ENCODE peak calls at places on chromosomes 2 and 18, in four cellular contexts. One of them, this sample, is unnamed.
A peak's percentile ranks its signal among the peaks of the same experiment; 100 is the strongest.

GRCh38 chr2:206144383-206144782 is 14.9 kb downstream of the NDUFS1 start:
- DNase-seq in IMR-90: no peak
- DNase-seq in A549: no peak
- DNase-seq in HepG2: no peak
- DNase-seq in this sample: no peak

GRCh38 chr2:45353879-45354278 is 257.2 kb downstream of the SRBD1 start:
- DNase-seq in HepG2: peak; percentile 51
- DNase-seq in IMR-90: peak; percentile 99
- DNase-seq in A549: no peak
- DNase-seq in this sample: no peak

GRCh38 chr18:50548160-50548559 is 11.7 kb upstream of the MAPK4 start:
- DNase-seq in IMR-90: no peak
- DNase-seq in A549: no peak
- DNase-seq in HepG2: no peak
- DNase-seq in this sample: no peak

GRCh38 chr2:100924520-100925451 is 77.3 kb upstream of the RPL31 start:
- DNase-seq in HepG2: no peak
- DNase-seq in A549: no peak
- DNase-seq in IMR-90: peak; percentile 85
- DNase-seq in this sample: peak; percentile 32

GRCh38 chr2:164068063-164068462 is 332.3 kb upstream of the FIGN start:
- DNase-seq in HepG2: no peak
- DNase-seq in A549: no peak
- DNase-seq in IMR-90: no peak
- DNase-seq in this sample: no peak

GRCh38 chr2:9637330-9637729 is 6.5 kb upstream of the YWHAQ start:
- DNase-seq in IMR-90: peak; percentile 74
- DNase-seq in HepG2: peak; percentile 62
- DNase-seq in A549: no peak
- DNase-seq in this sample: no peak

GRCh38 chr2:173030541-173031485 is 44.8 kb upstream of the MAP3K20 start:
- DNase-seq in A549: no peak
- DNase-seq in IMR-90: no peak
- DNase-seq in HepG2: no peak
- DNase-seq in this sample: no peak

GRCh38 chr2:64537991-64538390 is 13.9 kb downstream of the AFTPH start:
- DNase-seq in HepG2: no peak
- DNase-seq in A549: no peak
- DNase-seq in IMR-90: peak; percentile 44
- DNase-seq in this sample: no peak

GRCh38 chr18:59516356-59517155 is 157.5 kb upstream of the LMAN1 start:
- DNase-seq in HepG2: peak; percentile 94
- DNase-seq in IMR-90: peak; percentile 92
- DNase-seq in A549: peak; percentile 31
- DNase-seq in this sample: peak; percentile 39

GRCh38 chr2:620456-621302 is 56.5 kb downstream of the TMEM18 start:
- DNase-seq in A549: no peak
- DNase-seq in HepG2: no peak
- DNase-seq in IMR-90: no peak
- DNase-seq in this sample: no peak

GRCh38 chr2:55050133-55050994 is at the start of gene RTN4:
- DNase-seq in IMR-90: peak; percentile 100
- DNase-seq in A549: peak; percentile 97
- DNase-seq in HepG2: peak; percentile 99
- DNase-seq in this sample: peak; percentile 97

GRCh38 chr2:55049794-55050132 is 488 bp downstream of the RTN4 start:
- DNase-seq in A549: no peak
- DNase-seq in HepG2: no peak
- DNase-seq in IMR-90: no peak
- DNase-seq in this sample: no peak

GRCh38 chr2:55048925-55049793 is 1.1 kb downstream of the RTN4 start:
- DNase-seq in IMR-90: peak; percentile 69
- DNase-seq in HepG2: peak; percentile 75
- DNase-seq in A549: peak; percentile 80
- DNase-seq in this sample: peak; percentile 79

GRCh38 chr2:55047677-55048299 is 2.5 kb downstream of the RTN4 start:
- DNase-seq in HepG2: peak; percentile 71
- DNase-seq in A549: no peak
- DNase-seq in IMR-90: peak; percentile 39
- DNase-seq in this sample: no peak

DNA sequence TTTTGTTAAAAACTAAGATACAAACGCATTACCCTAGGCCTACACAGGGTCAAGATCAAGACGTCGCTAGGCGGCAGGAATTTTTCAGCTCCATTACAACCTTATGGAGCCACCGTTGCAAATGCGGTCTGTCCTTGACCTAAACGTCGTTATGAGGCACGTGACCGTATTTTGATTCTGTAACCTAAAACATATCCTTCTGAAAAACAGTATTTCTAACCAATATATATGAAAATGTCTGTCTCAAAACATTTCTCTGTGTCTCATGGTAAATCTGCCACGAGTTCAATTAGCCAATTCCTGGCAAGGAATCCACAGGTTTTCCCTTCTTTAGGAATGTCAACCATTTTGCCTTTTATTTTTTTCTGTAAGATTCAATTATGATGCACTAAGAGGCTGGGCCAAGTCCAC is 1.7 kb downstream of the RTN4 start:
- DNase-seq in HepG2: peak; percentile 58
- DNase-seq in A549: no peak
- DNase-seq in IMR-90: peak; percentile 45
- DNase-seq in this sample: peak; percentile 24
- TF ChIP-seq MAZ in HepG2: no peak
- TF ChIP-seq MAZ in A549: no peak
- TF ChIP-seq MAZ in IMR-90: no peak
- TF ChIP-seq MAZ in this sample: no peak

GRCh38 chr2:158724803-158725271 is 70.3 kb upstream of the DAPL1 start:
- DNase-seq in HepG2: no peak
- DNase-seq in IMR-90: no peak
- DNase-seq in A549: peak; percentile 16
- DNase-seq in this sample: no peak

GRCh38 chr2:158723921-158724802 is 71.0 kb upstream of the DAPL1 start:
- DNase-seq in HepG2: peak; percentile 63
- DNase-seq in A549: peak; percentile 89
- DNase-seq in IMR-90: no peak
- DNase-seq in this sample: peak; percentile 53

GRCh38 chr2:158728422-158728821 is 66.7 kb upstream of the DAPL1 start:
- DNase-seq in A549: no peak
- DNase-seq in HepG2: no peak
- DNase-seq in IMR-90: no peak
- DNase-seq in this sample: no peak

GRCh38 chr2:158725496-158725895 is 69.6 kb upstream of the DAPL1 start:
- DNase-seq in HepG2: no peak
- DNase-seq in A549: no peak
- DNase-seq in IMR-90: no peak
- DNase-seq in this sample: no peak

DNA sequence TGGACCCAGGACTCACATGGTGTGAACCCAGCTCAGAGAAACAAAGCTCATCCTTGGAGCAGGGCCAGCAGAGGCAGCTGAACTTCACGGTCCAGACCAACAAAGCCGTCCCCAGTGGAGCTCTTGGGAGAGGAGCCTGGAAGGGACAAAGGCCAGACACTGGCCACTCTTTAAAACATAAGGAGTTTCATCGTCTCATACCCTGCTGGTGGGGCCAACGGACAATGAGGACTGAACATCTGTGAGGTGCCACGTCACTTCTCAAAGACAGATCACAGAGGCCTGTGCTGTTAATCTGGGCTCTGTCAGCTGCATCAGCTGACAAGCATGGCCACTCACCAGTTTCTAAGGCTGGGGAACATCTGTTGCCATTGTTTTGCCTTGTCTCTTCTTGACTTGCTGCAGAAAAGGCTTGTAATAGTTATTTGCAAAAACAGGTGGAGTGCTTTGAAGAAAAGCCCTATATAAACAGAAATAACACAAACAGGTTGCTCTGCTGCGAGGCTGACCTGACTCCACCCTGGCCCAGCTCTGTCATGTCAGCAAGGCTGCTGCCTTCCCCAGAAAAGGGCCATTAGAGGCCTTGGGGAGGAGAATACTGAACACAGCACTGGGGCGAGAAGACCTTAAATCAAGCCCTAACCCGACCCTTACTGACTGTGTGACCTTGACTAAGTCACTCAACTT is 68.1 kb upstream of the DAPL1 start:
- DNase-seq in A549: no peak
- DNase-seq in HepG2: peak; percentile 23
- DNase-seq in IMR-90: no peak
- DNase-seq in this sample: no peak
- TF ChIP-seq MAZ in A549: no peak
- TF ChIP-seq MAZ in HepG2: no peak
- TF ChIP-seq MAZ in IMR-90: no peak
- TF ChIP-seq MAZ in this sample: no peak

DNA sequence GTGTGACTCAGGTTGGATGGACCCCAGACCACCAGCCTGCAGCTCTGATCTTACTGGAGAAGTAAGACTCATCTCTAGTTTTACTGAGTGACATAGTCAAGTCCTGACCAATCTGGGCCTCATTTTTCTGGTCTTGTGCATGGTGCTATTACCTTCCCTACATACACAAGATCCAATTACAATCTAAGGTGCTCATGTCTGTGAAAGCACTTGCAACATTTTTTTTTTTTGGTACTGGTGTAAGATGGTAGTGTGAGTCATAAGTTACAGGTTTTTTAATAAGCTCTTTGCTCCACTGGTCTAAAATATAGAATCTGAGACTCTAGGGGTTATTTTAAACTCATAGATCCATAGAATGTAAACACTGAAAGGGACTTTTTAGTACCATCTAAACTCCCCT is 117.3 kb upstream of the EFEMP1 start:
- DNase-seq in HepG2: no peak
- DNase-seq in IMR-90: no peak
- DNase-seq in A549: no peak
- DNase-seq in this sample: no peak
- TF ChIP-seq MAZ in HepG2: no peak
- TF ChIP-seq MAZ in IMR-90: no peak
- TF ChIP-seq MAZ in A549: no peak
- TF ChIP-seq MAZ in this sample: no peak

DNA sequence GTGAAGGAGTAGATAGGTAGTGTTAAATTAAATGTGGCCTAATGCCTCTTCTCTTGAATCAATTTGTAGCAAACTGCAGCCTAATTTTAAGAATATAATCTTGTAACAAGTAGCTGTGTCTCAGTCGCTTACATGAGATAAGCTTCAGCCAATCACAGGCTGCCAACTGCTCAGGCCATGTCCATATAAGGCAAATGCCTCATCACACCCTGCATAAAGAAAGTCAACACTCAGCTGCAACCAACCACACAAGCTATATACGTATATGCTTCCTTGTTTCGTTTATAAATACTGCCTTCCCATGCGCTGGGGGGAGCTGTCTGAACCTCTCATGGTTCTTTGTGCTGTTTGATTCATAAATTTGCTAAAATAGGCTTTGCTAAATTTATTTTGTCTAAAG is 476.3 kb downstream of the TRIB2 start:
- DNase-seq in HepG2: no peak
- DNase-seq in IMR-90: peak; percentile 13
- DNase-seq in A549: no peak
- DNase-seq in this sample: no peak
- TF ChIP-seq MAZ in HepG2: no peak
- TF ChIP-seq MAZ in IMR-90: no peak
- TF ChIP-seq MAZ in A549: no peak
- TF ChIP-seq MAZ in this sample: no peak

GRCh38 chr18:62832282-62832681 is 116.9 kb downstream of the PHLPP1 start:
- DNase-seq in A549: no peak
- DNase-seq in HepG2: no peak
- DNase-seq in IMR-90: no peak
- DNase-seq in this sample: no peak
- TF ChIP-seq MAZ in A549: no peak
- TF ChIP-seq MAZ in HepG2: no peak
- TF ChIP-seq MAZ in IMR-90: no peak
- TF ChIP-seq MAZ in this sample: no peak

DNA sequence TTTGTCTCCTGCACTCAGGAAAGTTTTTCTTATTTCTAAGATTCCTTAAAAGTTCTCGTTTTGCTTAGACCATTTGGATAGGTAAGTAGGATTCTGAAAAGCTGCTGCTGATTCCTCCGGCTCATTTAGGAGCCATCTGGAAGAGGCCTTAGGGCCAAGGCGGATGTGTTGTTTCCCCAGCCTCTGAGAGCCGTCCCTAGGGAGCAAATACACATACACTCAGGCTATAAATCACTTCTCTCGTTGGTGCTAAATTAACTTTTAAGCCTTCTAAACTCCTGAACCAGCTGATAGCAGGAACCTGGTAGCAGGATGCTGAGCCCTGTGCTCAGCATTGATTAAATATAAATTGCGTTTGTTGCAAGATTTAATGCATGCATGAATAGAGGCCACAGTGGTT is 109.8 kb downstream of the ADCYAP1 start:
- DNase-seq in HepG2: no peak
- DNase-seq in IMR-90: no peak
- DNase-seq in A549: no peak
- DNase-seq in this sample: no peak
- TF ChIP-seq MAZ in HepG2: no peak
- TF ChIP-seq MAZ in IMR-90: no peak
- TF ChIP-seq MAZ in A549: no peak
- TF ChIP-seq MAZ in this sample: no peak

GRCh38 chr2:201327678-201328077 is 29.5 kb downstream of the FLACC1 start:
- DNase-seq in HepG2: no peak
- DNase-seq in A549: no peak
- DNase-seq in IMR-90: no peak
- DNase-seq in this sample: no peak
- TF ChIP-seq MAZ in HepG2: no peak
- TF ChIP-seq MAZ in A549: no peak
- TF ChIP-seq MAZ in IMR-90: no peak
- TF ChIP-seq MAZ in this sample: no peak

GRCh38 chr18:42185486-42185885 is 230.5 kb downstream of the PIK3C3 start:
- DNase-seq in A549: no peak
- DNase-seq in HepG2: no peak
- DNase-seq in IMR-90: no peak
- DNase-seq in this sample: no peak

GRCh38 chr18:42184685-42185477 is 229.8 kb downstream of the PIK3C3 start:
- DNase-seq in IMR-90: no peak
- DNase-seq in A549: no peak
- DNase-seq in HepG2: no peak
- DNase-seq in this sample: no peak

GRCh38 chr18:42182728-42183700 is 228.0 kb downstream of the PIK3C3 start:
- DNase-seq in IMR-90: no peak
- DNase-seq in A549: no peak
- DNase-seq in HepG2: no peak
- DNase-seq in this sample: no peak

GRCh38 chr18:42181474-42181873 is 226.4 kb downstream of the PIK3C3 start:
- DNase-seq in HepG2: no peak
- DNase-seq in IMR-90: no peak
- DNase-seq in A549: no peak
- DNase-seq in this sample: no peak

GRCh38 chr18:42183746-42184145 is 228.7 kb downstream of the PIK3C3 start:
- DNase-seq in A549: peak; percentile 7
- DNase-seq in HepG2: no peak
- DNase-seq in IMR-90: peak; percentile 61
- DNase-seq in this sample: no peak
- TF ChIP-seq MAZ in A549: no peak
- TF ChIP-seq MAZ in HepG2: no peak
- TF ChIP-seq MAZ in IMR-90: no peak
- TF ChIP-seq MAZ in this sample: no peak

GRCh38 chr2:148508878-148509702 is 135.5 kb upstream of the EPC2 start:
- DNase-seq in IMR-90: peak; percentile 82
- DNase-seq in HepG2: peak; percentile 90
- DNase-seq in A549: peak; percentile 81
- DNase-seq in this sample: peak; percentile 86
- TF ChIP-seq MAZ in IMR-90: peak; percentile 49
- TF ChIP-seq MAZ in HepG2: peak; percentile 62
- TF ChIP-seq MAZ in A549: no peak
- TF ChIP-seq MAZ in this sample: no peak

This sample was measured in K562.